ENCODE peak calls at places on chromosomes 12 and 14, in five cellular contexts. B is OCI-LY7, L is pancreas, O is WTC11, R is transverse colon. I is an unnamed sample.

GRCh38 chr12:25052191-25053020 is 103.5 kb upstream of the BCAT1 start:
- DNase-seq in B (peak), L (no peak), O (no peak), R (peak), I (peak)

GRCh38 chr12:38744056-38744455 is 161.3 kb downstream of the CPNE8 start:
- DNase-seq in B (no peak), L (no peak), O (no peak), R (no peak), I (no peak)

GRCh38 chr12:38543151-38543550 is 226.6 kb downstream of the ALG10B start:
- DNase-seq in B (no peak), L (no peak), O (no peak), R (no peak), I (no peak)

GRCh38 chr14:100408350-100409015 is 85.3 kb downstream of the SLC25A47 start:
- DNase-seq in B (no peak), L (no peak), O (no peak), R (no peak), I (no peak)

GRCh38 chr14:57632649-57633048 is 139.0 kb upstream of the CCDC198 start:
- DNase-seq in B (no peak), L (no peak), O (no peak), R (no peak), I (no peak)

GRCh38 chr14:100611811-100612480 is 24.7 kb upstream of the BEGAIN start:
- DNase-seq in B (no peak), L (no peak), O (no peak), R (peak), I (no peak)

GRCh38 chr14:70885343-70886014 is 21.8 kb upstream of the PCNX1 start:
- DNase-seq in B (no peak), L (no peak), O (no peak), R (no peak), I (no peak)

GRCh38 chr12:111768159-111768895 is 1.6 kb downstream of the ALDH2 start:
- DNase-seq in B (no peak), L (no peak), O (no peak), R (no peak), I (no peak)

GRCh38 chr12:28622416-28622815 is 432.2 kb downstream of the CCDC91 start:
- DNase-seq in B (no peak), L (no peak), O (no peak), R (no peak), I (no peak)

GRCh38 chr14:82667006-82667405 is 1133.4 kb upstream of the SEL1L start:
- DNase-seq in B (no peak), L (no peak), O (no peak), R (no peak), I (no peak)

GRCh38 chr14:66174453-66174891 is 311.7 kb upstream of the CCDC196 start:
- DNase-seq in B (no peak), L (no peak), O (no peak), R (no peak), I (no peak)

GRCh38 chr14:91075553-91075952 is 15.1 kb upstream of the RPS6KA5 start:
- DNase-seq in B (no peak), L (no peak), O (no peak), R (no peak), I (no peak)

GRCh38 chr12:23813206-23813605 is 136.3 kb downstream of the SOX5 start:
- DNase-seq in B (no peak), L (no peak), O (no peak), R (no peak), I (no peak)

GRCh38 chr12:94644141-94644575 is 6.2 kb downstream of the TMCC3 start:
- DNase-seq in B (peak), L (no peak), O (no peak), R (peak), I (no peak)

GRCh38 chr14:38900887-38901286 is 202.1 kb downstream of the SEC23A start:
- DNase-seq in B (no peak), L (no peak), O (no peak), R (no peak), I (no peak)

GRCh38 chr14:39107624-39108023 is 4.6 kb upstream of the SEC23A start:
- DNase-seq in B (peak), L (no peak), O (no peak), R (no peak), I (peak)

GRCh38 chr12:22431693-22432251 is 97.3 kb upstream of the ST8SIA1 start:
- DNase-seq in B (no peak), L (no peak), O (no peak), R (no peak), I (no peak)

GRCh38 chr14:25884657-25885056 is 713.2 kb downstream of the NOVA1 start:
- DNase-seq in B (no peak), L (no peak), O (no peak), R (no peak), I (no peak)

GRCh38 chr14:94001501-94002396 is 4.6 kb downstream of the CCDC197 start:
- DNase-seq in B (peak), L (no peak), O (peak), R (peak), I (peak)

GRCh38 chr12:68745376-68745903 is 536 bp upstream of the SLC35E3 start:
- DNase-seq in B (peak), L (no peak), O (no peak), R (no peak), I (no peak)

GRCh38 chr12:91577586-91578539 is 395.2 kb upstream of the DCN start:
- DNase-seq in B (peak), L (no peak), O (no peak), R (no peak), I (peak)

GRCh38 chr12:115850924-115851323 is 426.6 kb downstream of the MED13L start:
- DNase-seq in B (no peak), L (no peak), O (no peak), R (no peak), I (no peak)

GRCh38 chr12:129854591-129854990 is 49.2 kb downstream of the TMEM132D start:
- DNase-seq in B (no peak), L (no peak), O (no peak), R (no peak), I (no peak)

GRCh38 chr14:58665773-58666500 is 28.2 kb downstream of the DACT1 start:
- DNase-seq in B (no peak), L (no peak), O (no peak), R (no peak), I (no peak)

GRCh38 chr14:32078794-32079663 is 1.9 kb downstream of the ARHGAP5 start:
- DNase-seq in B (no peak), L (no peak), O (no peak), R (no peak), I (no peak)

GRCh38 chr12:110367209-110367864 is 36.2 kb downstream of the ANAPC7 start:
- DNase-seq in B (peak), L (no peak), O (no peak), R (peak), I (no peak)

GRCh38 chr14:20630340-20631022 is 11.0 kb downstream of the OR6S1 start:
- DNase-seq in B (no peak), L (no peak), O (peak), R (peak), I (peak)

GRCh38 chr12:31736472-31736871 is 7.7 kb upstream of the AMN1 start:
- DNase-seq in B (no peak), L (no peak), O (no peak), R (no peak), I (no peak)

GRCh38 chr14:26598672-26599131 is 869 bp upstream of the NOVA1 start:
- DNase-seq in B (no peak), L (no peak), O (no peak), R (no peak), I (no peak)

GRCh38 chr12:108387771-108388170 is 48.7 kb upstream of the CMKLR1 start:
- DNase-seq in B (no peak), L (no peak), O (no peak), R (no peak), I (no peak)

GRCh38 chr14:90193925-90194324 is 62.4 kb upstream of the PSMC1 start:
- DNase-seq in B (peak), L (no peak), O (peak), R (no peak), I (no peak)

DNA sequence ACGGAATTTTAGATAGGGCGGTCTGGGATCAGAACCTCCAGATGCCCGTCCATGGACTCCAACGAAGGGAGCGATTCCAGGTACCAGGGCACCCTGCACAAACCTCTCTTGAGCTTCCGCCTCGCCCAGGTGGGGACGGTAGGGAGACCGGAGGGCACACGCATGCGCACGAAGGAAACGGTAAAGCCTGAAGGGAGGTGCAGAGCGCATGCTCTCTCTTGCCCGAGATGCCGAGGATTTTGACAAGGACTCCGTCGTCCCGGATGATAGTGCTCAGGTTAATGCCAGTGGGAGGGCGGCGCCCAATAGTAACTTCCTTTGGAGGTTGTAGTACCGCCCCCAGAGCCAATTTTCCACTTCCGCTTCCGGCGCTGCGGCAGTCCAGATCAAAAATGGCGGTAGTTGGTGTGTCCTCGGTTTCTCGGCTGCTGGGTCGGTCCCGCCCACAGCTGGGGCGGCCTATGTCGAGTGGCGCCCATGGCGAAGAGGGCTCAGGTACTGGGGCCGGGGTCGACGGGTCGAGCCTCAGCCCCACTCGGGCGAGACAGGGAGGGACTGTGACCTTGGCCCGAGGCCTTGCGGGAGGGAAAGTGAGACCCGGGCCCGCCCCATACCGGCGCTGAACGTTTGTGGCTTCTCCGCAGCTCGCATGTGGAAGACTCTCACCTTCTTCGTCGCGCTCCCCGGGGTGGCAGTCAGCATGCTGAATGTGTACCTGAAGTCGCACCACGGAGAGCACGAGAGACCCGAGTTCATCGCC is at the start of gene COX6A1:
- DNase-seq in B (peak), L (peak), O (peak), R (peak), I (peak)
- TF ChIP-seq CTCF in B (peak), L (no peak), O (no peak), R (no peak), I (peak)

DNA sequence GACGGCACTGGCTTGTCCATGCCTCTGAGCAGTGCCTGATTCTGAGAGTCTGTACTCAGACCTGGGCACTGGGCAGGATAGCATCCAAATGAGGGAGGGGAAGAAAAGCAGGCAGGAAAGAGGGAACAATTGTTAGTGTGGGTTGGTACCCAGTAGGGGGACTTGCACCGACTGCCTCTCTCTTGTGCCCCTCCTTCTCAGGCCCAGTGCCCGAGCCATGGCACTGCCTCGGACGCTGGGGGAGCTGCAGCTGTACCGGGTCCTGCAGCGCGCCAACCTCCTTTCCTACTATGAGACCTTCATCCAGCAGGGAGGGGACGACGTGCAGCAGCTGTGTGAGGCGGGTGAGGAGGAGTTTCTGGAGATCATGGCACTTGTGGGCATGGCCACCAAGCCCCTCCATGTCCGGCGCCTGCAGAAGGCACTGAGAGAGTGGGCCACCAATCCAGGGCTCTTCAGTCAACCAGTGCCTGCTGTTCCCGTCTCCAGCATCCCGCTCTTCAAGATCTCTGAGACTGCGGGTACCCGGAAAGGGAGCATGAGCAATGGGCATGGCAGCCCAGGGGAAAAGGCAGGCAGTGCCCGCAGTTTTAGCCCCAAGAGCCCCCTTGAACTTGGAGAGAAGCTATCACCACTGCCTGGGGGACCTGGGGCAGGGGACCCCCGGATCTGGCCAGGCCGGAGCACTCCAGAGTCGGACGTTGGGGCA is 2.2 kb downstream of the NAB2 start:
- DNase-seq in B (no peak), L (peak), O (no peak), R (no peak), I (peak)
- TF ChIP-seq CTCF in B (no peak), L (no peak), O (no peak), R (peak), I (no peak)

GRCh38 chr14:69281450-69282169 is 21.7 kb downstream of the GALNT16 start:
- DNase-seq in B (no peak), L (no peak), O (no peak), R (no peak), I (peak)

GRCh38 chr14:69285661-69286255 is 25.8 kb downstream of the GALNT16 start:
- DNase-seq in B (no peak), L (no peak), O (no peak), R (no peak), I (no peak)

GRCh38 chr14:69287096-69287991 is 27.4 kb downstream of the GALNT16 start:
- DNase-seq in B (no peak), L (no peak), O (no peak), R (no peak), I (no peak)

GRCh38 chr14:69282448-69282847 is 22.5 kb downstream of the GALNT16 start:
- DNase-seq in B (no peak), L (no peak), O (no peak), R (no peak), I (no peak)

DNA sequence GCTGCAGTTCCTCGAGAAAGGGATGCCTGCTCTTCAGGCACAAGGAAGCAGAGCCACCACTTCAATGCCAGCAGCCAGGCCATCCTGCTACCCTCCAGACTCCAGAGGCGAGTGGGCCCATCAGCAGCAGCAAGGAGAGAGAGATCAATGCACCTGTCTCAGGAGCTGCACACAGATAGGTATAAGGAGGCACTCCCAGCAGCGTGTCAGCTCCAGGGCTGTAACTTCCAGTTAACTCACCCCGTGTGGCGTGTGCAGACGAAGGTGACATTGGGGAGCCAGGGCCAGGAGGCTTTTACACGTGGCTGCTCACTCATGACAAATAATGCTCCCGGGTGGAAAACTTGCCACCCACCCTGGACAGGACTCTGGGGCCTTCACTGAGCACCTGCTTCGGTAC is 24.2 kb downstream of the GALNT16 start:
- DNase-seq in B (no peak), L (no peak), O (no peak), R (no peak), I (no peak)
- TF ChIP-seq CTCF in B (no peak), L (no peak), O (no peak), R (no peak), I (no peak)

GRCh38 chr14:56487090-56487667 is 92.4 kb upstream of the TMEM260 start:
- DNase-seq in B (no peak), L (no peak), O (no peak), R (no peak), I (no peak)
- TF ChIP-seq CTCF in B (peak), L (no peak), O (no peak), R (no peak), I (peak)

GRCh38 chr12:47026291-47026690 is 53.1 kb upstream of the PCED1B start:
- DNase-seq in B (no peak), L (no peak), O (no peak), R (no peak), I (no peak)
- TF ChIP-seq CTCF in B (no peak), L (no peak), O (no peak), R (no peak), I (no peak)

GRCh38 chr12:51517800-51518199 is 73.2 kb upstream of the SCN8A start:
- DNase-seq in B (peak), L (no peak), O (peak), R (no peak), I (no peak)
- TF ChIP-seq CTCF in B (peak), L (no peak), O (no peak), R (no peak), I (no peak)

DNA sequence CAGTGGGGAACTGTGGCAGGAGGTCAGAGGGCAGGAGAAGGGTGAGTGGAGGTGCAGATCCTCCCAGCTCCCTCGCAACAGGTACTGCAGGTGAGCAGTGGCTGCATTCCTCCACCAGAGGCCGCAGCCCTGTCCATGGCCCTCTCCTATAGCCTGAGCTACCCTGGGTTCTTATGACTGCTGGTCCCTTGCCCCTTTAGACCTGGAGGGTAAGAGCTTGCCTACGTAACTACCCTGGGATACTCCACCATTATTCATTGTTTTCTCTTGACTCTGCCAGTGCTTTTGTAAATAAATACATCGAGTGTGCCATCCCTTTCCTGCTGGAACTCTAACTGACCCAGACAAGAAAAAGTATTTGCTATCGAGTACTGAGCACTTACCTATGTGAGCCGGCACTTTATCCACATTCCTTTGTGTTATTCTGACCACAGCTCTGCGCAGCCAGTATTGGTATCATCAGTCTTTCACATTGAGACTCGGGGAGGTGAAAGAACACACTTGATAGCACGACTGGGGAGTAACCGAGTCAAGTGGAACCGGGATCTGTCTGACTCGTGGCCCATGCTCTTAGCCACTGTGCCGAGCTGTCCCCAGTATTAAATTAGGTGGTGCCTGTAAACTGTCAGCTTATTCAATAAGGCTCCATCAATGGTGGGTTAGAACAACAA is 38.5 kb downstream of the LTBP2 start:
- DNase-seq in B (no peak), L (no peak), O (peak), R (no peak), I (no peak)
- TF ChIP-seq CTCF in B (no peak), L (no peak), O (peak), R (no peak), I (no peak)

GRCh38 chr12:102120886-102121285 is 903 bp downstream of the PARPBP start:
- DNase-seq in B (peak), L (no peak), O (no peak), R (no peak), I (peak)

GRCh38 chr12:102118874-102119273 is 1.0 kb downstream of the NUP37 start:
- DNase-seq in B (no peak), L (no peak), O (no peak), R (no peak), I (no peak)

GRCh38 chr12:102116392-102116791 is 3.5 kb downstream of the NUP37 start:
- DNase-seq in B (no peak), L (no peak), O (no peak), R (no peak), I (no peak)

GRCh38 chr12:102120564-102120873 is 536 bp downstream of the PARPBP start:
- DNase-seq in B (peak), L (no peak), O (no peak), R (no peak), I (peak)

GRCh38 chr12:102119674-102120563 is at the start of the genes NUP37 and PARPBP:
- DNase-seq in B (peak), L (peak), O (peak), R (peak), I (peak)
- TF ChIP-seq CTCF in B (no peak), L (no peak), O (no peak), R (no peak), I (no peak)

I was measured in GM13977.